ENCODE peak calls at places on chromosome X, in nine cellular contexts. C is stomach, J is SK-N-SH, Y is endothelial cell of umbilical vein, V is GM12878, X is transverse colon, O is sigmoid colon, L is breast epithelium, B is H1. K is an unnamed sample.

GRCh38 chrX:81301877-81302276 is 100.0 kb downstream of the SH3BGRL start:
- DNase-seq in C (no peak), J (no peak), Y (peak), V (no peak), X (no peak), O (no peak), L (no peak), B (no peak), K (no peak)

GRCh38 chrX:3052864-3053263 is 11.6 kb downstream of the ARSF start:
- DNase-seq in C (no peak), J (no peak), Y (no peak), V (no peak), X (peak), O (no peak), L (no peak), B (no peak), K (no peak)

GRCh38 chrX:16589211-16589610 is 60.7 kb upstream of the S100G start:
- DNase-seq in C (no peak), J (no peak), Y (peak), V (no peak), X (no peak), O (no peak), L (no peak), B (no peak), K (no peak)

GRCh38 chrX:8364369-8365141 is 100.1 kb upstream of the VCX3B start:
- DNase-seq in C (peak), J (peak), Y (no peak), V (no peak), X (no peak), O (no peak), L (no peak), B (peak), K (no peak)

GRCh38 chrX:3216581-3216980 is 129.9 kb downstream of the MXRA5 start:
- DNase-seq in C (no peak), J (no peak), Y (no peak), V (no peak), X (no peak), O (no peak), L (no peak), B (no peak), K (no peak)

GRCh38 chrX:15790766-15791380 is 589 bp downstream of the ZRSR2 start:
- DNase-seq in C (peak), J (peak), Y (peak), V (peak), X (no peak), O (no peak), L (no peak), B (no peak), K (no peak)

GRCh38 chrX:97132654-97133415 is 249.1 kb downstream of the RPA4 start:
- DNase-seq in C (no peak), J (no peak), Y (no peak), V (no peak), X (no peak), O (no peak), L (no peak), B (no peak), K (no peak)

GRCh38 chrX:131729295-131729694 is 185.4 kb downstream of the OR13H1 start:
- DNase-seq in C (peak), J (peak), Y (no peak), V (peak), X (peak), O (peak), L (no peak), B (no peak), K (no peak)

GRCh38 chrX:55107911-55108310 is 19.1 kb downstream of the PAGE2 start:
- DNase-seq in C (no peak), J (no peak), Y (no peak), V (no peak), X (no peak), O (no peak), L (no peak), B (no peak), K (no peak)

GRCh38 chrX:66731398-66731797 is 92.5 kb upstream of the EDA2R start:
- DNase-seq in C (no peak), J (peak), Y (peak), V (peak), X (no peak), O (no peak), L (no peak), B (no peak), K (no peak)

GRCh38 chrX:154490021-154490413 is 412 bp downstream of the SLC10A3 start:
- DNase-seq in C (no peak), J (peak), Y (peak), V (no peak), X (peak), O (peak), L (no peak), B (no peak), K (no peak)

GRCh38 chrX:154487518-154488290 is 1.3 kb upstream of the UBL4A start:
- DNase-seq in C (no peak), J (no peak), Y (no peak), V (no peak), X (no peak), O (peak), L (no peak), B (no peak), K (no peak)

GRCh38 chrX:154488336-154489075 is 1.9 kb downstream of the SLC10A3 start:
- DNase-seq in C (no peak), J (no peak), Y (no peak), V (no peak), X (no peak), O (no peak), L (no peak), B (no peak), K (no peak)

GRCh38 chrX:154489182-154489581 is 1.2 kb downstream of the SLC10A3 start:
- DNase-seq in C (no peak), J (no peak), Y (no peak), V (no peak), X (no peak), O (no peak), L (no peak), B (no peak), K (no peak)

DNA sequence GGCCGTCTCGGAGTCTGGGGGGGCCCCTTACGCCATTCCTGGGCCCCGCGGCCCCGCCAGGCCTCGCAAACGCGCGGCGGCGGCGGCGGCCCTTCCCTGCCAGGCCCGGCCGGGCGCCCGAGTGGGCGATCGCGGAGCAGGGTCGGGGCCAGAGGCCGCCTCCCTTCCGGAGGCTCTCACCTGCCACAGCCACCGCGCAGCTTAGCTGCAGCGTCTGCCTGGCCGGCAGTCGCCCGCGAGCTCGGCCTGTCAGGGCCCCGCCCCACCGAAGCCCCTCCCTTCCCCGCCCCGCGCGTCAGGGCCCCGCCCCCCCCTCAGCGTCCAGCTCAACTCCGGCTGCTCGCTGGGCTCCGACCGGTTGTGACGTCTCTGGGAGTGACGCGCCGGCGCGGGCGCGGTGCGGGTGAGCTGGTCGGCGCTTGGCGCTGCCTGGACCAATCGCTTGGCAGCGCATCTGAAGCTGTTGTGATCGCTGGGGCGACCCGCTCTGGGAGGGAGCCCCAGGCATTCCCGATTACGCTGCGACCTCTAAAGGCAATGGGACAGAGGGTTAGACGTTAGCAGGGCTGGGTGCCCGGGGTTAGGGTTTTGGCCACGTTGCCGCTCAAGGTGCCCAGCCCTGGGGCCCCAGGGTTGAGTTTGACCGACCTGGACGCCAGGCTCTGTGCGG is at the start of gene SLC10A3:
- DNase-seq in C (peak), J (peak), Y (peak), V (peak), X (peak), O (peak), L (peak), B (peak), K (peak)
- TF ChIP-seq CTCF in C (no peak), J (peak), Y (no peak), V (no peak), X (no peak), O (no peak), L (no peak), B (no peak), K (peak)

GRCh38 chrX:19611636-19612376 is 96.5 kb upstream of the MAP3K15 start:
- DNase-seq in C (no peak), J (no peak), Y (no peak), V (no peak), X (no peak), O (no peak), L (no peak), B (no peak), K (no peak)

GRCh38 chrX:19616959-19617358 is 101.7 kb upstream of the MAP3K15 start:
- DNase-seq in C (no peak), J (no peak), Y (no peak), V (no peak), X (no peak), O (no peak), L (no peak), B (no peak), K (no peak)

GRCh38 chrX:19613645-19614323 is 98.5 kb upstream of the MAP3K15 start:
- DNase-seq in C (peak), J (no peak), Y (no peak), V (no peak), X (peak), O (no peak), L (no peak), B (no peak), K (no peak)

GRCh38 chrX:19617550-19617949 is 102.2 kb upstream of the MAP3K15 start:
- DNase-seq in C (no peak), J (no peak), Y (no peak), V (no peak), X (no peak), O (no peak), L (no peak), B (no peak), K (no peak)

GRCh38 chrX:19616016-19616415 is 100.7 kb upstream of the MAP3K15 start:
- DNase-seq in C (no peak), J (no peak), Y (no peak), V (no peak), X (no peak), O (no peak), L (no peak), B (no peak), K (no peak)
- TF ChIP-seq POLR2AphosphoS5 in C (no peak), J (no peak), Y (no peak), V (no peak), X (no peak), O (no peak), L (no peak), B (no peak), K (no peak)

GRCh38 chrX:14051416-14051815 is 21.7 kb upstream of the GEMIN8 start:
- DNase-seq in C (no peak), J (no peak), Y (no peak), V (no peak), X (no peak), O (no peak), L (no peak), B (no peak), K (no peak)
- TF ChIP-seq CTCF in C (no peak), J (no peak), Y (no peak), V (no peak), X (no peak), O (no peak), L (no peak), B (no peak), K (no peak)

GRCh38 chrX:20455001-20455400 is 188.3 kb upstream of the RPS6KA3 start:
- DNase-seq in C (no peak), J (no peak), Y (no peak), V (no peak), X (no peak), O (no peak), L (no peak), B (no peak), K (no peak)

GRCh38 chrX:20456971-20457370 is 190.3 kb upstream of the RPS6KA3 start:
- DNase-seq in C (no peak), J (no peak), Y (no peak), V (no peak), X (no peak), O (no peak), L (no peak), B (no peak), K (no peak)

GRCh38 chrX:20452487-20452886 is 185.8 kb upstream of the RPS6KA3 start:
- DNase-seq in C (no peak), J (no peak), Y (no peak), V (no peak), X (no peak), O (no peak), L (no peak), B (no peak), K (no peak)

GRCh38 chrX:20454117-20454516 is 187.4 kb upstream of the RPS6KA3 start:
- DNase-seq in C (no peak), J (no peak), Y (no peak), V (no peak), X (no peak), O (no peak), L (no peak), B (no peak), K (no peak)

GRCh38 chrX:20451936-20452335 is 185.2 kb upstream of the RPS6KA3 start:
- DNase-seq in C (no peak), J (no peak), Y (no peak), V (no peak), X (no peak), O (no peak), L (no peak), B (no peak), K (no peak)
- TF ChIP-seq POLR2AphosphoS5 in C (no peak), J (no peak), Y (no peak), V (no peak), X (no peak), O (no peak), L (no peak), B (no peak), K (no peak)